ENCODE peak calls at places on chromosomes 1 and 21, in nine cellular contexts. One of them, this sample, is unnamed.
A peak's percentile ranks its signal among the peaks of the same experiment; 100 is the strongest.

GRCh38 chr1:186479162-186479561 is 18.2 kb upstream of the PDC start:
- DNase-seq in WTC11: no peak
- DNase-seq in dorsolateral prefrontal cortex: no peak
- DNase-seq in CD4-positive, alpha-beta T cell: no peak
- DNase-seq in body of pancreas: no peak
- DNase-seq in psoas muscle: no peak
- DNase-seq in AG04450: no peak
- DNase-seq in progenitor cell of endocrine pancreas: no peak
- DNase-seq in IMR-90: no peak
- DNase-seq in this sample: no peak

GRCh38 chr21:41707231-41707988 is 59.4 kb downstream of the RIPK4 start:
- DNase-seq in AG04450: no peak
- DNase-seq in psoas muscle: no peak
- DNase-seq in progenitor cell of endocrine pancreas: no peak
- DNase-seq in body of pancreas: peak; percentile 49
- DNase-seq in CD4-positive, alpha-beta T cell: no peak
- DNase-seq in WTC11: no peak
- DNase-seq in IMR-90: no peak
- DNase-seq in dorsolateral prefrontal cortex: no peak
- DNase-seq in this sample: peak; percentile 47

GRCh38 chr1:54582566-54583306 is 34.7 kb downstream of the ACOT11 start:
- DNase-seq in CD4-positive, alpha-beta T cell: no peak
- DNase-seq in IMR-90: no peak
- DNase-seq in body of pancreas: peak; percentile 55
- DNase-seq in AG04450: no peak
- DNase-seq in psoas muscle: no peak
- DNase-seq in dorsolateral prefrontal cortex: no peak
- DNase-seq in progenitor cell of endocrine pancreas: no peak
- DNase-seq in WTC11: peak; percentile 66
- DNase-seq in this sample: no peak

GRCh38 chr1:62185677-62186076 is 9.0 kb upstream of the L1TD1 start:
- DNase-seq in IMR-90: no peak
- DNase-seq in AG04450: no peak
- DNase-seq in dorsolateral prefrontal cortex: no peak
- DNase-seq in CD4-positive, alpha-beta T cell: no peak
- DNase-seq in psoas muscle: no peak
- DNase-seq in body of pancreas: no peak
- DNase-seq in progenitor cell of endocrine pancreas: no peak
- DNase-seq in WTC11: no peak
- DNase-seq in this sample: no peak

GRCh38 chr1:147167361-147167760 is 4.9 kb downstream of the PRKAB2 start:
- DNase-seq in progenitor cell of endocrine pancreas: no peak
- DNase-seq in WTC11: no peak
- DNase-seq in AG04450: peak; percentile 76
- DNase-seq in psoas muscle: no peak
- DNase-seq in body of pancreas: no peak
- DNase-seq in dorsolateral prefrontal cortex: no peak
- DNase-seq in CD4-positive, alpha-beta T cell: no peak
- DNase-seq in IMR-90: peak; percentile 96
- DNase-seq in this sample: no peak

GRCh38 chr1:161738627-161739287 is 10.8 kb upstream of the DUSP12 start:
- DNase-seq in psoas muscle: peak; percentile 31
- DNase-seq in body of pancreas: peak; percentile 29
- DNase-seq in CD4-positive, alpha-beta T cell: no peak
- DNase-seq in progenitor cell of endocrine pancreas: no peak
- DNase-seq in WTC11: peak; percentile 22
- DNase-seq in dorsolateral prefrontal cortex: peak; percentile 29
- DNase-seq in IMR-90: peak; percentile 88
- DNase-seq in AG04450: peak; percentile 55
- DNase-seq in this sample: peak; percentile 51

GRCh38 chr1:179586107-179586823 is 5.4 kb upstream of the TDRD5 start:
- DNase-seq in psoas muscle: peak; percentile 56
- DNase-seq in IMR-90: no peak
- DNase-seq in dorsolateral prefrontal cortex: peak; percentile 63
- DNase-seq in AG04450: no peak
- DNase-seq in progenitor cell of endocrine pancreas: peak; percentile 76
- DNase-seq in WTC11: peak; percentile 76
- DNase-seq in CD4-positive, alpha-beta T cell: no peak
- DNase-seq in body of pancreas: peak; percentile 82
- DNase-seq in this sample: peak; percentile 80

GRCh38 chr1:153929981-153930948 is 7.5 kb upstream of the GATAD2B start:
- DNase-seq in IMR-90: no peak
- DNase-seq in psoas muscle: no peak
- DNase-seq in progenitor cell of endocrine pancreas: no peak
- DNase-seq in WTC11: no peak
- DNase-seq in body of pancreas: no peak
- DNase-seq in dorsolateral prefrontal cortex: no peak
- DNase-seq in CD4-positive, alpha-beta T cell: no peak
- DNase-seq in AG04450: no peak
- DNase-seq in this sample: no peak

GRCh38 chr1:97898948-97899347 is 21.9 kb downstream of the DPYD start:
- DNase-seq in AG04450: no peak
- DNase-seq in dorsolateral prefrontal cortex: no peak
- DNase-seq in IMR-90: peak; percentile 36
- DNase-seq in CD4-positive, alpha-beta T cell: no peak
- DNase-seq in body of pancreas: no peak
- DNase-seq in WTC11: no peak
- DNase-seq in progenitor cell of endocrine pancreas: no peak
- DNase-seq in psoas muscle: no peak
- DNase-seq in this sample: no peak

GRCh38 chr21:24023936-24024335 is 1583.3 kb downstream of the MRPL39 start:
- DNase-seq in CD4-positive, alpha-beta T cell: no peak
- DNase-seq in progenitor cell of endocrine pancreas: no peak
- DNase-seq in body of pancreas: no peak
- DNase-seq in WTC11: no peak
- DNase-seq in dorsolateral prefrontal cortex: no peak
- DNase-seq in AG04450: no peak
- DNase-seq in psoas muscle: no peak
- DNase-seq in IMR-90: no peak
- DNase-seq in this sample: no peak

GRCh38 chr21:33994373-33994772 is 78.8 kb upstream of the ATP5PO start:
- DNase-seq in WTC11: no peak
- DNase-seq in CD4-positive, alpha-beta T cell: no peak
- DNase-seq in IMR-90: no peak
- DNase-seq in psoas muscle: no peak
- DNase-seq in AG04450: no peak
- DNase-seq in progenitor cell of endocrine pancreas: no peak
- DNase-seq in dorsolateral prefrontal cortex: no peak
- DNase-seq in body of pancreas: no peak
- DNase-seq in this sample: no peak

GRCh38 chr21:31198575-31198974 is 145.5 kb downstream of the TIAM1 start:
- DNase-seq in psoas muscle: no peak
- DNase-seq in IMR-90: peak; percentile 62
- DNase-seq in dorsolateral prefrontal cortex: no peak
- DNase-seq in progenitor cell of endocrine pancreas: no peak
- DNase-seq in WTC11: no peak
- DNase-seq in CD4-positive, alpha-beta T cell: no peak
- DNase-seq in AG04450: peak; percentile 24
- DNase-seq in body of pancreas: no peak
- DNase-seq in this sample: peak; percentile 9

GRCh38 chr21:42069327-42069726 is 1.8 kb upstream of the UMODL1 start:
- DNase-seq in progenitor cell of endocrine pancreas: no peak
- DNase-seq in dorsolateral prefrontal cortex: no peak
- DNase-seq in AG04450: no peak
- DNase-seq in psoas muscle: no peak
- DNase-seq in WTC11: no peak
- DNase-seq in body of pancreas: no peak
- DNase-seq in CD4-positive, alpha-beta T cell: no peak
- DNase-seq in IMR-90: no peak
- DNase-seq in this sample: no peak

GRCh38 chr1:91608876-91609275 is 108.2 kb downstream of the CDC7 start:
- DNase-seq in progenitor cell of endocrine pancreas: no peak
- DNase-seq in psoas muscle: no peak
- DNase-seq in CD4-positive, alpha-beta T cell: no peak
- DNase-seq in WTC11: no peak
- DNase-seq in body of pancreas: no peak
- DNase-seq in AG04450: peak; percentile 55
- DNase-seq in dorsolateral prefrontal cortex: no peak
- DNase-seq in IMR-90: peak; percentile 96
- DNase-seq in this sample: no peak

GRCh38 chr1:57590978-57591377 is 167.1 kb upstream of the DAB1 start:
- DNase-seq in progenitor cell of endocrine pancreas: no peak
- DNase-seq in CD4-positive, alpha-beta T cell: no peak
- DNase-seq in psoas muscle: no peak
- DNase-seq in body of pancreas: no peak
- DNase-seq in AG04450: no peak
- DNase-seq in WTC11: peak; percentile 17
- DNase-seq in dorsolateral prefrontal cortex: no peak
- DNase-seq in IMR-90: no peak
- DNase-seq in this sample: no peak

GRCh38 chr1:110433803-110434202 is 17.1 kb upstream of the PROK1 start:
- DNase-seq in IMR-90: peak; percentile 20
- DNase-seq in CD4-positive, alpha-beta T cell: no peak
- DNase-seq in WTC11: peak; percentile 68
- DNase-seq in progenitor cell of endocrine pancreas: peak; percentile 15
- DNase-seq in dorsolateral prefrontal cortex: no peak
- DNase-seq in psoas muscle: peak; percentile 58
- DNase-seq in AG04450: no peak
- DNase-seq in body of pancreas: peak; percentile 49
- DNase-seq in this sample: peak; percentile 69

GRCh38 chr1:30763654-30764248 is 6.2 kb upstream of the LAPTM5 start:
- DNase-seq in AG04450: no peak
- DNase-seq in progenitor cell of endocrine pancreas: no peak
- DNase-seq in body of pancreas: no peak
- DNase-seq in dorsolateral prefrontal cortex: peak; percentile 47
- DNase-seq in WTC11: no peak
- DNase-seq in CD4-positive, alpha-beta T cell: no peak
- DNase-seq in psoas muscle: no peak
- DNase-seq in IMR-90: peak; percentile 48
- DNase-seq in this sample: no peak

GRCh38 chr21:44930543-44930981 is 9.3 kb upstream of the SLX9 start:
- DNase-seq in WTC11: no peak
- DNase-seq in progenitor cell of endocrine pancreas: no peak
- DNase-seq in CD4-positive, alpha-beta T cell: peak; percentile 70
- DNase-seq in psoas muscle: peak; percentile 38
- DNase-seq in AG04450: no peak
- DNase-seq in body of pancreas: no peak
- DNase-seq in dorsolateral prefrontal cortex: no peak
- DNase-seq in IMR-90: no peak
- DNase-seq in this sample: no peak

DNA sequence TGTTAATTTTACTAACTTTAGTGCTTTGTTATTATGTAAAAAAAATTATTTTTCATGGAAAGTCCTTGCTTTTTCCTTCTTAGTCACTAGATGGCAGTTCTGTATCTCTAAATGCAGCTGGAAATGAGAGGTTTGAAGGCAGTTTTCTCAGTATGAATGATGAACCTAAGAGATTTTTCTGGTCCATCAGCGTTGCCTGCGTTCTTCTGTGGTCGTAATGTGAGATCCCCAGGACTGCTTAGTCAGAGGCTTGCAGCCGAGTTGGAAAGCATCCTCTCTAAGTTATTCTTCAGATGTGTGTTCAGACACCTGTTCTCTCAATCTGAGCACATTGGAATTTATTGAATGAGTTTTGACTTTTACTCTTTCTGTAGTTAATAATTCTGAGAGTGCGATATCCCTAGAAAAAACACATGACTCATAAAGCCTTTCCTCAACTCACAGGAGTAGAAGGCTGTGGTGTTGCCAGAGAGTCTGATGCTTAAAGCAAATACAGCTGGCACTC is 99.2 kb downstream of the FMN2 start:
- DNase-seq in body of pancreas: no peak
- DNase-seq in CD4-positive, alpha-beta T cell: no peak
- DNase-seq in AG04450: peak; percentile 98
- DNase-seq in dorsolateral prefrontal cortex: no peak
- DNase-seq in WTC11: no peak
- DNase-seq in IMR-90: peak; percentile 100
- DNase-seq in progenitor cell of endocrine pancreas: no peak
- DNase-seq in psoas muscle: no peak
- DNase-seq in this sample: peak; percentile 54
- TF ChIP-seq CTCF in body of pancreas: no peak
- TF ChIP-seq CTCF in CD4-positive, alpha-beta T cell: no peak
- TF ChIP-seq CTCF in AG04450: peak; percentile 78
- TF ChIP-seq CTCF in dorsolateral prefrontal cortex: peak; percentile 58
- TF ChIP-seq CTCF in WTC11: peak; percentile 25
- TF ChIP-seq CTCF in IMR-90: peak; percentile 92
- TF ChIP-seq CTCF in progenitor cell of endocrine pancreas: peak; percentile 68
- TF ChIP-seq CTCF in psoas muscle: peak; percentile 9
- TF ChIP-seq CTCF in this sample: peak; percentile 34

GRCh38 chr1:231093158-231093922 is 53.3 kb upstream of the FAM89A start:
- DNase-seq in AG04450: no peak
- DNase-seq in progenitor cell of endocrine pancreas: no peak
- DNase-seq in CD4-positive, alpha-beta T cell: no peak
- DNase-seq in IMR-90: no peak
- DNase-seq in dorsolateral prefrontal cortex: peak; percentile 53
- DNase-seq in WTC11: no peak
- DNase-seq in psoas muscle: no peak
- DNase-seq in body of pancreas: no peak
- DNase-seq in this sample: no peak
- TF ChIP-seq CTCF in AG04450: no peak
- TF ChIP-seq CTCF in progenitor cell of endocrine pancreas: no peak
- TF ChIP-seq CTCF in CD4-positive, alpha-beta T cell: no peak
- TF ChIP-seq CTCF in IMR-90: no peak
- TF ChIP-seq CTCF in dorsolateral prefrontal cortex: peak; percentile 56
- TF ChIP-seq CTCF in WTC11: no peak
- TF ChIP-seq CTCF in psoas muscle: no peak
- TF ChIP-seq CTCF in body of pancreas: no peak
- TF ChIP-seq CTCF in this sample: no peak

DNA sequence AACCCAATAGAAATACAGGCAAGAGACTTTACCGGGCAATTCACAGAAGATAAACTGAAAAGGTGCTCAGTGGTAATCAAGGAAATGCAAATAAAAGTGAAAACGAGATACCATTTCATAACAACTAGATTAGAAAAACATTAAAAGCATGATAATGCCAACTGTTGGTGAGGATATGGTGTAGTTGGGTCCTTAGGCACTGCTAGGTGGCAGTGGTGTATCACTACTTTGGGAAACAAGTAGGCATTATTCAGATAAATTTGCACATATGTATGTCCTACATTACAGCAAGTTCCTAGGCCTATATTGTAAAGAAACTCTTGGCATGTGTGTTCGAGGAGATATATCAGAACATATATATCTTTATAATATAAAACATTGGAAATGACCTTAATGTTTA is 31.0 kb downstream of the AZIN2 start:
- DNase-seq in CD4-positive, alpha-beta T cell: no peak
- DNase-seq in psoas muscle: no peak
- DNase-seq in body of pancreas: no peak
- DNase-seq in AG04450: no peak
- DNase-seq in WTC11: no peak
- DNase-seq in IMR-90: peak; percentile 44
- DNase-seq in progenitor cell of endocrine pancreas: no peak
- DNase-seq in dorsolateral prefrontal cortex: no peak
- DNase-seq in this sample: no peak
- TF ChIP-seq CTCF in CD4-positive, alpha-beta T cell: peak; percentile 28
- TF ChIP-seq CTCF in psoas muscle: peak; percentile 28
- TF ChIP-seq CTCF in body of pancreas: no peak
- TF ChIP-seq CTCF in AG04450: peak; percentile 47
- TF ChIP-seq CTCF in WTC11: no peak
- TF ChIP-seq CTCF in IMR-90: peak; percentile 55
- TF ChIP-seq CTCF in progenitor cell of endocrine pancreas: peak; percentile 16
- TF ChIP-seq CTCF in dorsolateral prefrontal cortex: no peak
- TF ChIP-seq CTCF in this sample: no peak

DNA sequence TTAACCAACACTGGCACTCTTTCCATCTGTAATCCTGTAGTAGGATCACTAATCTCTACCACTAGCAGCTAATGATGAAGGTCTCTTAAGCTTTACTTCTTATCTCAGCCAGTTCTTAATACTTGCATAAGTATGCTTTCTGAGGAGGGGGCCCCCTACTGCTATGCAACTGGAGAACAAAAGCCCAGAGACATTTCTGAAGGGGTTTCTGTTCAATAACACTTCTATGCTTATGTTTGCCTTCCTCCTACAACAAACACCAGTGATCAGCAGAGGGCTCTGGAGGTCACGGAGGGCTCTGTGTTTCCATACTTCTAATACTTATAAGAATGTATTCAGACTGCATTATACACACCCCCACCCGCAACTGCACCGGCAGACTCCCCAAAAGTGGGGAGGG is 215.8 kb downstream of the BARHL2 start:
- DNase-seq in IMR-90: no peak
- DNase-seq in WTC11: no peak
- DNase-seq in body of pancreas: no peak
- DNase-seq in AG04450: no peak
- DNase-seq in dorsolateral prefrontal cortex: no peak
- DNase-seq in psoas muscle: no peak
- DNase-seq in progenitor cell of endocrine pancreas: no peak
- DNase-seq in CD4-positive, alpha-beta T cell: no peak
- DNase-seq in this sample: no peak
- TF ChIP-seq CTCF in IMR-90: no peak
- TF ChIP-seq CTCF in WTC11: no peak
- TF ChIP-seq CTCF in body of pancreas: no peak
- TF ChIP-seq CTCF in AG04450: no peak
- TF ChIP-seq CTCF in dorsolateral prefrontal cortex: no peak
- TF ChIP-seq CTCF in psoas muscle: no peak
- TF ChIP-seq CTCF in progenitor cell of endocrine pancreas: no peak
- TF ChIP-seq CTCF in CD4-positive, alpha-beta T cell: no peak
- TF ChIP-seq CTCF in this sample: no peak